ENCODE peak calls at places on chromosomes 13 and 19, in four cellular contexts. I is cardiac muscle cell, L is endodermal cell, A is right atrium auricular region. M is an unnamed sample.

GRCh38 chr19:11191273-11191755 is 6.0 kb downstream of the KANK2 start:
- DNase-seq in I (no peak), L (peak), A (peak), M (peak)

GRCh38 chr19:36805364-36805763 is 32.8 kb upstream of the ZNF850 start:
- DNase-seq in I (no peak), L (no peak), A (no peak), M (no peak)

GRCh38 chr13:48437381-48437780 is 24.5 kb upstream of the LPAR6 start:
- DNase-seq in I (peak), L (no peak), A (peak), M (no peak)

GRCh38 chr13:30453727-30454126 is 12.0 kb downstream of the HMGB1 start:
- DNase-seq in I (no peak), L (no peak), A (no peak), M (no peak)

GRCh38 chr19:44623080-44623479 is 9.7 kb downstream of the IGSF23 start:
- DNase-seq in I (no peak), L (no peak), A (peak), M (no peak)

GRCh38 chr19:20039203-20039723 is at the start of gene ZNF682:
- DNase-seq in I (peak), L (peak), A (peak), M (peak)

GRCh38 chr19:50723069-50723468 is at the start of gene CLEC11A:
- DNase-seq in I (no peak), L (peak), A (peak), M (no peak)

GRCh38 chr19:19276386-19276785 is 3.3 kb upstream of the TM6SF2 start:
- DNase-seq in I (no peak), L (no peak), A (no peak), M (no peak)

GRCh38 chr13:90492872-90493271 is 854.6 kb upstream of the MIR17HG start:
- DNase-seq in I (no peak), L (no peak), A (no peak), M (no peak)

GRCh38 chr19:38891791-38892190 is 7.6 kb downstream of the SIRT2 start:
- DNase-seq in I (no peak), L (peak), A (no peak), M (no peak)

GRCh38 chr19:4054471-4055208 is 12.1 kb downstream of the ZBTB7A start:
- DNase-seq in I (no peak), L (no peak), A (no peak), M (peak)

GRCh38 chr13:35162420-35162819 is 220.3 kb downstream of the NBEA start:
- DNase-seq in I (no peak), L (no peak), A (no peak), M (no peak)

GRCh38 chr19:28883241-28883693 is 329.7 kb downstream of the UQCRFS1 start:
- DNase-seq in I (peak), L (peak), A (no peak), M (no peak)

GRCh38 chr19:18128805-18129204 is 24.2 kb upstream of the PIK3R2 start:
- DNase-seq in I (no peak), L (no peak), A (no peak), M (no peak)

GRCh38 chr13:79870123-79870522 is 389.2 kb downstream of the NDFIP2 start:
- DNase-seq in I (no peak), L (no peak), A (no peak), M (no peak)

GRCh38 chr13:31048521-31048920 is 113.2 kb downstream of the HSPH1 start:
- DNase-seq in I (no peak), L (peak), A (no peak), M (no peak)

GRCh38 chr19:35869327-35870123 is 1.2 kb downstream of the APLP1 start:
- DNase-seq in I (peak), L (peak), A (no peak), M (peak)

GRCh38 chr19:19655641-19656343 is 7.7 kb downstream of the ATP13A1 start:
- DNase-seq in I (no peak), L (no peak), A (no peak), M (no peak)

GRCh38 chr19:10817291-10818038 is 18.5 kb downstream of the TMED1 start:
- DNase-seq in I (no peak), L (peak), A (peak), M (no peak)

GRCh38 chr13:104357174-104357573 is 1291.0 kb upstream of the SLC10A2 start:
- DNase-seq in I (no peak), L (no peak), A (no peak), M (no peak)

GRCh38 chr13:75440100-75440499 is 41.9 kb downstream of the TBC1D4 start:
- DNase-seq in I (no peak), L (no peak), A (no peak), M (no peak)

GRCh38 chr19:30968841-30969399 is 380.3 kb downstream of the TSHZ3 start:
- DNase-seq in I (no peak), L (no peak), A (no peak), M (no peak)

GRCh38 chr13:21674271-21675009 is 3.6 kb downstream of the FGF9 start:
- DNase-seq in I (peak), L (peak), A (no peak), M (no peak)

GRCh38 chr13:44764334-44764733 is 188.2 kb upstream of the TSC22D1 start:
- DNase-seq in I (no peak), L (no peak), A (no peak), M (no peak)

GRCh38 chr19:42403586-42403985 is 13.5 kb upstream of the CNFN start:
- DNase-seq in I (no peak), L (peak), A (no peak), M (no peak)

GRCh38 chr19:6451583-6452222 is 7.9 kb downstream of the SLC25A23 start:
- DNase-seq in I (no peak), L (no peak), A (no peak), M (no peak)

GRCh38 chr13:93248627-93249047 is 22.0 kb downstream of the GPC6 start:
- DNase-seq in I (peak), L (peak), A (no peak), M (peak)

GRCh38 chr19:21707065-21707464 is 60.3 kb downstream of the ZNF100 start:
- DNase-seq in I (no peak), L (no peak), A (no peak), M (no peak)

GRCh38 chr13:99071666-99072065 is 93.8 kb upstream of the DOCK9 start:
- DNase-seq in I (no peak), L (no peak), A (no peak), M (no peak)

DNA sequence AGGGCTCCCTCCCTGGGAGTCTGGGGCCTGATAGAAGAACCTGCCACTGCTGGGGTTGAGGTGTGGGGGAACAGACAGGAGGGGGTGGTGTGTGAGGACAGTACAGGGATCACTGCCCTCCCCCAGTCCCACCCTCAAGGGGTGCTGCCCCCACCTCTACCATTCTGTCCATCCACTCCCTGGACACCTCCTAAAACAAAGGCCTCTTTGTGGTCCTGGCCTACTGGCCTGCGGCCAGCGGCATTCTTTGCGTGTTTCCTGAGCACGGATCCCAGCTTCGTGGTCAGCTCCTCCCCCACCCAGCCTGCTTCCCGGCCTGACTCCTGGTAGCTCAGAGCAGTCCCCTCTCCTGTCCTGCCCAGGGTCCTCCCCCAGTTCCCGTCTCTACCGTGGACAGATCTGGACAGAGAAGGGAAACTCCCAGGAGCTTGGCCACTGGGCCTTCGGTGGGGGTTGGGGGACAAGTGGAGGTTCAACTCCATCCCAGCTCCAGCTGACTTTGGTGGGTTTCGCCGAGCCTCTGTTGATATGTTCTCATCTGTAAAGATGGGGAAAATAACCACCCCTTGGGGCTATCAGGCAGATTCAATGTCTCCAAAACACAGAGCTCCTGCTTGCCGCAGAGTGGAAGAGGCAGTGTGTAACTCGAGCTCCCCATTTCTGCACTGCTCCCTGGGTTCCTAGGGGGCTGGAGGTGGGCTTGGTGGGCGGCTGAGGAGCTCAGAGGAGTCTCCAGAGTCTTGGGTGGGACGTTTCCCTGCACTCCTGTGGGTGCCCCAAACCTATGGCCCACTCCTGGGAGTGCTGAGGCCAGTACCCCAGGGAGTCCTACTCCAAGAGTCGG is 48.7 kb downstream of the LYL1 start:
- DNase-seq in I (peak), L (peak), A (peak), M (peak)
- TF ChIP-seq CTCF in I (no peak), L (no peak), A (no peak), M (no peak)

GRCh38 chr13:94968757-94969086 is 256.4 kb upstream of the SOX21 start:
- DNase-seq in I (no peak), L (no peak), A (no peak), M (no peak)
- H3K4me3 ChIP-seq in I (peak), L (peak), A (no peak), M (no peak)

GRCh38 chr19:34363094-34363493 is 1.9 kb upstream of the GPI start:
- DNase-seq in I (peak), L (peak), A (no peak), M (no peak)
- H3K27ac ChIP-seq in I (peak), L (no peak), A (no peak), M (no peak)

DNA sequence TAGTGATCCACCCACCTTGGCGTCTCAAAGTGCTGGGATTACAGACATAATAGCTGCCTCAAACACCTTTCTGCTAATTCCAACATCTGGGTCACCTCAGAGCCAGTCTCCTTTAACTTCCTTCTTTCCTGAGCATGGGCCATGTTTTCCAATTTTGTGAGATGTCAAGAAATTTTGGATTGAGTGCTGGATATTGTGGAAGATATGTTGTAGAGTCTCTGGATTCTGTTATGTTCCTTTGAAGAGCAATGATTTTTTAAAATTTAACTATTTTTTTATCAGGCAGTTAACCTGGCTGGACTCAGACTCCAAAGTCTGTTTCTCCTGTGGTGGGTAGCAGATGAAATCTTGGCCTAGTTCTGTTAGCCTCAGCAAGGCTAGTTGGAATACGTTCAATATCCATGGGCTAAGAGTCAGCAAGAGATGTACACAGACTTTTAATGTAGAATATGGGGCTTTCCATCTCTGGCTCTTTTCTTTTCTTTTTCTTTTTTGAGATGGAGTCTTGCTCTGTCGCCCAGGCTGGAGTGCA is 22.0 kb downstream of the CERS4 start:
- DNase-seq in I (no peak), L (no peak), A (no peak), M (no peak)
- TF ChIP-seq CTCF in I (no peak), L (no peak), A (no peak), M (no peak)

GRCh38 chr19:46629546-46630025 is 4.7 kb upstream of the PTGIR start:
- DNase-seq in I (no peak), L (no peak), A (no peak), M (peak)
- H3K4me3 ChIP-seq in I (no peak), L (no peak), A (no peak), M (no peak)

DNA sequence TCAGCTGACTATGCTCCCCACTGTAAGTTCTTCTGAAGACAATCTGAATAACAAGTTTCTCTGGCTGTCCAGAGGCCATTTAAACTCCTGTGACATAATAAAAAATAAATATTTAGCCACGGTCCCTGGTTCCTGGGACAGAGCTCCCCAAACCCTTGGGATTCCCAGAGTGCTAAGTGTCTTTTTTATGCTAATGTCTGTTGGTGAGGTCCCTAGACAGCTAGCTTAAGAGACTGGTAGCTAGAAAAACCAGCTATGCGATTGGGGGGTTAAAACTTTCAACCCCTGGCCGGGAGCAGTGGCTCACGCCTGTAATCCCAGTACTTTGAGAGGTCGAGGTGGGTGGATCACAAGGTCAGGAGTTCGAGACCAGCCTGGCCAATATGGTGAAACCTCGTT is 5.9 kb downstream of the EPSTI1 start:
- DNase-seq in I (no peak), L (no peak), A (no peak), M (no peak)
- H3K27ac ChIP-seq in I (no peak), L (no peak), A (no peak), M (peak)

GRCh38 chr13:24605923-24606372 is 74.3 kb upstream of the ATP12A start:
- DNase-seq in I (no peak), L (peak), A (no peak), M (no peak)
- TF ChIP-seq CTCF in I (peak), L (peak), A (no peak), M (no peak)

GRCh38 chr13:97249797-97250495 is 27.8 kb downstream of the MBNL2 start:
- DNase-seq in I (no peak), L (no peak), A (no peak), M (no peak)
- H3K4me3 ChIP-seq in I (no peak), L (no peak), A (no peak), M (no peak)

M was measured in lower lobe of right lung.